ENCODE peak calls at places on chromosomes 5 and 9, in ten cellular contexts. One of them, this sample, is unnamed.

GRCh38 chr5:107860044-107860443 is 189.3 kb upstream of the EFNA5 start:
- DNase-seq in NCI-H2227 treated with DMSO at 0.1 percent for 48 hours: no peak
- DNase-seq in NCI-H82: no peak
- DNase-seq in NCI-H2029: no peak
- DNase-seq in Calu3: no peak
- DNase-seq in fibroblast of the conjunctiva: no peak
- DNase-seq in psoas muscle: no peak
- DNase-seq in H9: no peak
- DNase-seq in OCI-LY7: no peak
- DNase-seq in activated CD4-positive, alpha-beta T cell treated with anti-CD3 and anti-CD28 coated beads for 4 hours: no peak
- DNase-seq in this sample: no peak

GRCh38 chr9:72351538-72352453 is 13.2 kb downstream of the ZFAND5 start:
- DNase-seq in NCI-H2227 treated with DMSO at 0.1 percent for 48 hours: no peak
- DNase-seq in NCI-H82: peak
- DNase-seq in NCI-H2029: no peak
- DNase-seq in Calu3: no peak
- DNase-seq in fibroblast of the conjunctiva: no peak
- DNase-seq in psoas muscle: peak
- DNase-seq in H9: no peak
- DNase-seq in OCI-LY7: no peak
- DNase-seq in activated CD4-positive, alpha-beta T cell treated with anti-CD3 and anti-CD28 coated beads for 4 hours: no peak
- DNase-seq in this sample: no peak

GRCh38 chr9:122949696-122950095 is 8.9 kb downstream of the RABGAP1 start:
- DNase-seq in NCI-H2227 treated with DMSO at 0.1 percent for 48 hours: no peak
- DNase-seq in NCI-H82: no peak
- DNase-seq in NCI-H2029: no peak
- DNase-seq in Calu3: no peak
- DNase-seq in fibroblast of the conjunctiva: no peak
- DNase-seq in psoas muscle: no peak
- DNase-seq in H9: no peak
- DNase-seq in OCI-LY7: no peak
- DNase-seq in activated CD4-positive, alpha-beta T cell treated with anti-CD3 and anti-CD28 coated beads for 4 hours: no peak
- DNase-seq in this sample: no peak

GRCh38 chr9:121169094-121169601 is 32.5 kb downstream of the RAB14 start:
- DNase-seq in NCI-H2227 treated with DMSO at 0.1 percent for 48 hours: no peak
- DNase-seq in NCI-H82: peak
- DNase-seq in NCI-H2029: no peak
- DNase-seq in Calu3: peak
- DNase-seq in fibroblast of the conjunctiva: no peak
- DNase-seq in psoas muscle: no peak
- DNase-seq in H9: no peak
- DNase-seq in OCI-LY7: peak
- DNase-seq in activated CD4-positive, alpha-beta T cell treated with anti-CD3 and anti-CD28 coated beads for 4 hours: no peak
- DNase-seq in this sample: no peak

GRCh38 chr9:21883642-21884041 is 81.2 kb downstream of the MTAP start:
- DNase-seq in NCI-H2227 treated with DMSO at 0.1 percent for 48 hours: no peak
- DNase-seq in NCI-H82: no peak
- DNase-seq in NCI-H2029: no peak
- DNase-seq in Calu3: no peak
- DNase-seq in fibroblast of the conjunctiva: no peak
- DNase-seq in psoas muscle: no peak
- DNase-seq in H9: peak
- DNase-seq in OCI-LY7: peak
- DNase-seq in activated CD4-positive, alpha-beta T cell treated with anti-CD3 and anti-CD28 coated beads for 4 hours: no peak
- DNase-seq in this sample: no peak

GRCh38 chr9:77756449-77756848 is 108.3 kb upstream of the GNA14 start:
- DNase-seq in NCI-H2227 treated with DMSO at 0.1 percent for 48 hours: no peak
- DNase-seq in NCI-H82: peak
- DNase-seq in NCI-H2029: no peak
- DNase-seq in Calu3: no peak
- DNase-seq in fibroblast of the conjunctiva: no peak
- DNase-seq in psoas muscle: no peak
- DNase-seq in H9: no peak
- DNase-seq in OCI-LY7: no peak
- DNase-seq in activated CD4-positive, alpha-beta T cell treated with anti-CD3 and anti-CD28 coated beads for 4 hours: no peak
- DNase-seq in this sample: no peak

GRCh38 chr5:176492431-176492830 is 44.2 kb downstream of the FAF2 start:
- DNase-seq in NCI-H2227 treated with DMSO at 0.1 percent for 48 hours: no peak
- DNase-seq in NCI-H82: no peak
- DNase-seq in NCI-H2029: no peak
- DNase-seq in Calu3: no peak
- DNase-seq in fibroblast of the conjunctiva: no peak
- DNase-seq in psoas muscle: no peak
- DNase-seq in H9: no peak
- DNase-seq in OCI-LY7: no peak
- DNase-seq in activated CD4-positive, alpha-beta T cell treated with anti-CD3 and anti-CD28 coated beads for 4 hours: no peak
- DNase-seq in this sample: no peak

GRCh38 chr5:33795532-33795931 is 96.3 kb downstream of the ADAMTS12 start:
- DNase-seq in NCI-H2227 treated with DMSO at 0.1 percent for 48 hours: no peak
- DNase-seq in NCI-H82: no peak
- DNase-seq in NCI-H2029: no peak
- DNase-seq in Calu3: no peak
- DNase-seq in fibroblast of the conjunctiva: no peak
- DNase-seq in psoas muscle: no peak
- DNase-seq in H9: no peak
- DNase-seq in OCI-LY7: no peak
- DNase-seq in activated CD4-positive, alpha-beta T cell treated with anti-CD3 and anti-CD28 coated beads for 4 hours: no peak
- DNase-seq in this sample: no peak

GRCh38 chr9:17018001-17018491 is 116.8 kb upstream of the CNTLN start:
- DNase-seq in NCI-H2227 treated with DMSO at 0.1 percent for 48 hours: no peak
- DNase-seq in NCI-H82: no peak
- DNase-seq in NCI-H2029: no peak
- DNase-seq in Calu3: no peak
- DNase-seq in fibroblast of the conjunctiva: peak
- DNase-seq in psoas muscle: peak
- DNase-seq in H9: no peak
- DNase-seq in OCI-LY7: no peak
- DNase-seq in activated CD4-positive, alpha-beta T cell treated with anti-CD3 and anti-CD28 coated beads for 4 hours: no peak
- DNase-seq in this sample: no peak

GRCh38 chr5:58764199-58764598 is 181.3 kb downstream of the RAB3C start:
- DNase-seq in NCI-H2227 treated with DMSO at 0.1 percent for 48 hours: no peak
- DNase-seq in NCI-H82: no peak
- DNase-seq in NCI-H2029: no peak
- DNase-seq in Calu3: no peak
- DNase-seq in fibroblast of the conjunctiva: no peak
- DNase-seq in psoas muscle: no peak
- DNase-seq in H9: no peak
- DNase-seq in OCI-LY7: no peak
- DNase-seq in activated CD4-positive, alpha-beta T cell treated with anti-CD3 and anti-CD28 coated beads for 4 hours: no peak
- DNase-seq in this sample: no peak

GRCh38 chr9:20623021-20623747 is 885 bp upstream of the MLLT3 start:
- DNase-seq in NCI-H2227 treated with DMSO at 0.1 percent for 48 hours: no peak
- DNase-seq in NCI-H82: peak
- DNase-seq in NCI-H2029: no peak
- DNase-seq in Calu3: peak
- DNase-seq in fibroblast of the conjunctiva: no peak
- DNase-seq in psoas muscle: peak
- DNase-seq in H9: no peak
- DNase-seq in OCI-LY7: peak
- DNase-seq in activated CD4-positive, alpha-beta T cell treated with anti-CD3 and anti-CD28 coated beads for 4 hours: peak
- DNase-seq in this sample: no peak

GRCh38 chr9:89497978-89498844 is at the start of gene SEMA4D:
- DNase-seq in NCI-H2227 treated with DMSO at 0.1 percent for 48 hours: peak
- DNase-seq in NCI-H82: peak
- DNase-seq in NCI-H2029: peak
- DNase-seq in Calu3: peak
- DNase-seq in fibroblast of the conjunctiva: peak
- DNase-seq in psoas muscle: peak
- DNase-seq in H9: peak
- DNase-seq in OCI-LY7: peak
- DNase-seq in activated CD4-positive, alpha-beta T cell treated with anti-CD3 and anti-CD28 coated beads for 4 hours: peak
- DNase-seq in this sample: no peak

GRCh38 chr5:58016329-58016728 is 443.6 kb downstream of the PLK2 start:
- DNase-seq in NCI-H2227 treated with DMSO at 0.1 percent for 48 hours: no peak
- DNase-seq in NCI-H82: no peak
- DNase-seq in NCI-H2029: no peak
- DNase-seq in Calu3: no peak
- DNase-seq in fibroblast of the conjunctiva: no peak
- DNase-seq in psoas muscle: no peak
- DNase-seq in H9: no peak
- DNase-seq in OCI-LY7: no peak
- DNase-seq in activated CD4-positive, alpha-beta T cell treated with anti-CD3 and anti-CD28 coated beads for 4 hours: no peak
- DNase-seq in this sample: no peak

GRCh38 chr9:71743217-71743705 is 25.1 kb downstream of the CEMIP2 start:
- DNase-seq in NCI-H2227 treated with DMSO at 0.1 percent for 48 hours: no peak
- DNase-seq in NCI-H82: no peak
- DNase-seq in NCI-H2029: no peak
- DNase-seq in Calu3: no peak
- DNase-seq in fibroblast of the conjunctiva: peak
- DNase-seq in psoas muscle: no peak
- DNase-seq in H9: no peak
- DNase-seq in OCI-LY7: no peak
- DNase-seq in activated CD4-positive, alpha-beta T cell treated with anti-CD3 and anti-CD28 coated beads for 4 hours: no peak
- DNase-seq in this sample: no peak

GRCh38 chr9:24832307-24832706 is 286.6 kb upstream of the IZUMO3 start:
- DNase-seq in NCI-H2227 treated with DMSO at 0.1 percent for 48 hours: no peak
- DNase-seq in NCI-H82: peak
- DNase-seq in NCI-H2029: no peak
- DNase-seq in Calu3: no peak
- DNase-seq in fibroblast of the conjunctiva: no peak
- DNase-seq in psoas muscle: no peak
- DNase-seq in H9: no peak
- DNase-seq in OCI-LY7: peak
- DNase-seq in activated CD4-positive, alpha-beta T cell treated with anti-CD3 and anti-CD28 coated beads for 4 hours: no peak
- DNase-seq in this sample: no peak

GRCh38 chr5:168342985-168343384 is 51.5 kb downstream of the WWC1 start:
- DNase-seq in NCI-H2227 treated with DMSO at 0.1 percent for 48 hours: no peak
- DNase-seq in NCI-H82: no peak
- DNase-seq in NCI-H2029: no peak
- DNase-seq in Calu3: no peak
- DNase-seq in fibroblast of the conjunctiva: no peak
- DNase-seq in psoas muscle: no peak
- DNase-seq in H9: no peak
- DNase-seq in OCI-LY7: no peak
- DNase-seq in activated CD4-positive, alpha-beta T cell treated with anti-CD3 and anti-CD28 coated beads for 4 hours: no peak
- DNase-seq in this sample: no peak

GRCh38 chr9:128713411-128713780 is 10.5 kb downstream of the ZDHHC12 start:
- DNase-seq in NCI-H2227 treated with DMSO at 0.1 percent for 48 hours: no peak
- DNase-seq in NCI-H82: no peak
- DNase-seq in NCI-H2029: no peak
- DNase-seq in Calu3: no peak
- DNase-seq in fibroblast of the conjunctiva: no peak
- DNase-seq in psoas muscle: peak
- DNase-seq in H9: peak
- DNase-seq in OCI-LY7: no peak
- DNase-seq in activated CD4-positive, alpha-beta T cell treated with anti-CD3 and anti-CD28 coated beads for 4 hours: no peak
- DNase-seq in this sample: no peak

GRCh38 chr9:16515879-16516289 is 354.6 kb downstream of the BNC2 start:
- DNase-seq in NCI-H2227 treated with DMSO at 0.1 percent for 48 hours: no peak
- DNase-seq in NCI-H82: no peak
- DNase-seq in NCI-H2029: no peak
- DNase-seq in Calu3: no peak
- DNase-seq in fibroblast of the conjunctiva: peak
- DNase-seq in psoas muscle: no peak
- DNase-seq in H9: peak
- DNase-seq in OCI-LY7: no peak
- DNase-seq in activated CD4-positive, alpha-beta T cell treated with anti-CD3 and anti-CD28 coated beads for 4 hours: no peak
- DNase-seq in this sample: no peak